ENCODE peak calls at places on chromosomes 1 and 21, in seven cellular contexts. R is H1, Z is IMR-90, L is left lung, W is vagina, M is small intestine, H is cardiac muscle cell. I is an unnamed sample.

GRCh38 chr1:167460836-167461235 is 57.5 kb downstream of the CD247 start:
- DNase-seq in Z (no peak), L (no peak), R (no peak), H (no peak), M (no peak), W (no peak), I (no peak)

GRCh38 chr1:36730599-36730998 is 247.9 kb upstream of the CSF3R start:
- DNase-seq in H (no peak), R (no peak), Z (no peak), M (no peak), L (no peak), W (peak), I (no peak)

GRCh38 chr1:176206006-176206960 is 803 bp downstream of the COP1 start:
- DNase-seq in R (no peak), L (peak), Z (peak), H (peak), M (peak), W (no peak), I (no peak)

GRCh38 chr1:234863596-234863995 is 253.6 kb upstream of the IRF2BP2 start:
- DNase-seq in W (no peak), L (peak), M (peak), H (no peak), R (no peak), Z (peak), I (no peak)

GRCh38 chr1:236345728-236346127 is 48.4 kb upstream of the EDARADD start:
- DNase-seq in M (no peak), L (no peak), Z (no peak), R (no peak), H (peak), W (no peak), I (no peak)

GRCh38 chr21:41610042-41610839 is 102.3 kb upstream of the TMPRSS2 start:
- DNase-seq in W (no peak), R (no peak), Z (peak), L (peak), H (peak), M (peak), I (no peak)

GRCh38 chr1:161119379-161120061 is 1.6 kb downstream of the NIT1 start:
- DNase-seq in M (peak), Z (peak), L (no peak), H (peak), R (no peak), W (no peak), I (no peak)

GRCh38 chr1:85042413-85042812 is 5.9 kb downstream of the MCOLN3 start:
- DNase-seq in L (no peak), R (no peak), H (no peak), W (no peak), M (no peak), Z (no peak), I (no peak)

GRCh38 chr1:231420959-231421615 is 1.0 kb downstream of the EGLN1 start:
- DNase-seq in W (no peak), M (peak), H (peak), R (no peak), Z (peak), L (peak), I (no peak)

GRCh38 chr1:18883636-18884418 is 18.5 kb downstream of the ALDH4A1 start:
- DNase-seq in R (peak), M (peak), L (peak), H (peak), W (no peak), Z (peak), I (no peak)

GRCh38 chr1:200191993-200192392 is 164.5 kb downstream of the NR5A2 start:
- DNase-seq in H (no peak), Z (peak), W (no peak), R (no peak), L (no peak), M (no peak), I (no peak)

GRCh38 chr1:193190096-193190744 is 3.8 kb upstream of the B3GALT2 start:
- DNase-seq in L (no peak), R (no peak), W (no peak), M (peak), Z (peak), H (no peak), I (no peak)

GRCh38 chr21:18142639-18143038 is 102.0 kb upstream of the CHODL start:
- DNase-seq in H (no peak), W (no peak), L (no peak), Z (no peak), R (no peak), M (no peak), I (no peak)

GRCh38 chr1:31135973-31136600 is 70.6 kb upstream of the PUM1 start:
- DNase-seq in W (no peak), R (no peak), H (no peak), L (no peak), Z (no peak), M (no peak), I (no peak)

GRCh38 chr1:85616736-85617135 is 36.2 kb downstream of the CCN1 start:
- DNase-seq in W (no peak), H (no peak), Z (no peak), R (no peak), M (no peak), L (no peak), I (no peak)

GRCh38 chr1:167500283-167500860 is 18.0 kb downstream of the CD247 start:
- DNase-seq in H (no peak), W (no peak), Z (no peak), R (no peak), M (no peak), L (no peak), I (no peak)

GRCh38 chr1:229287257-229287656 is 16.3 kb downstream of the RAB4A start:
- DNase-seq in M (no peak), L (no peak), Z (no peak), R (no peak), H (no peak), W (no peak), I (no peak)

GRCh38 chr21:37087188-37087587 is 14.1 kb downstream of the TTC3 start:
- DNase-seq in R (no peak), W (no peak), H (peak), Z (peak), M (peak), L (no peak), I (no peak)

GRCh38 chr1:93701619-93702018 is 20.0 kb upstream of the BCAR3 start:
- DNase-seq in R (peak), H (no peak), Z (peak), W (no peak), L (peak), M (no peak), I (peak)

GRCh38 chr1:38613996-38614395 is 245.6 kb downstream of the RRAGC start:
- DNase-seq in L (no peak), W (no peak), H (no peak), M (no peak), Z (no peak), R (no peak), I (no peak)

GRCh38 chr1:214451591-214451990 is 99.8 kb downstream of the PTPN14 start:
- DNase-seq in L (no peak), M (no peak), W (no peak), Z (no peak), R (no peak), H (no peak), I (no peak)

GRCh38 chr1:202661136-202661845 is 49.0 kb downstream of the SYT2 start:
- DNase-seq in R (no peak), L (no peak), H (no peak), W (no peak), Z (no peak), M (peak), I (no peak)

DNA sequence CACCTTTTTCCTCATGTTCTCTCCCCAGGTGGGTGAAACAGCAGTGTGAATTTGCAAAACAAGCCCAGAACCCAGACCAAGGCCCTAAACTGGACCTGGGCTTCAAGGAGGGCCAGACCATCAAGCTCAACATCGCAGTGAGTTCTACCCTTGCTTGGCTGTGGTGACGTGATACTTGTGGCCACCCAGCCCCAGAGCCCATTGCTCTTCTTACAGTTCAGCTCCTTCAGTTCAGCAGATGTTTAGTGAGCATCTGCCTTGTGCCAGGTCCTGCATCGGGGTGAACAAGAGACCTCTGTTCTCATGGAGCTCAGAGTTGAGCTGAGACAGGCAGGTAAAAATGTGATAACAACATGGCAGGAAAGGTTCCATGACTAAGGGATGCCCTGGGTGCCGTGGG is 8.5 kb downstream of the NECAP2 start:
- DNase-seq in Z (no peak), W (no peak), L (no peak), R (no peak), M (no peak), H (no peak), I (no peak)
- H3K4me3 ChIP-seq in Z (no peak), W (no peak), L (no peak), R (no peak), M (no peak), H (no peak), I (no peak)

GRCh38 chr1:76209648-76210047 is 135.1 kb downstream of the ST6GALNAC3 start:
- DNase-seq in W (no peak), H (no peak), M (no peak), L (no peak), R (no peak), Z (no peak), I (no peak)

GRCh38 chr1:76209238-76209637 is 134.7 kb downstream of the ST6GALNAC3 start:
- DNase-seq in M (no peak), R (no peak), Z (no peak), H (no peak), W (no peak), L (no peak), I (no peak)

GRCh38 chr1:76210130-76210529 is 135.6 kb downstream of the ST6GALNAC3 start:
- DNase-seq in M (no peak), W (no peak), H (no peak), L (no peak), Z (no peak), R (no peak), I (no peak)
- H3K4me3 ChIP-seq in M (no peak), W (no peak), H (no peak), L (no peak), Z (no peak), R (no peak), I (no peak)

DNA sequence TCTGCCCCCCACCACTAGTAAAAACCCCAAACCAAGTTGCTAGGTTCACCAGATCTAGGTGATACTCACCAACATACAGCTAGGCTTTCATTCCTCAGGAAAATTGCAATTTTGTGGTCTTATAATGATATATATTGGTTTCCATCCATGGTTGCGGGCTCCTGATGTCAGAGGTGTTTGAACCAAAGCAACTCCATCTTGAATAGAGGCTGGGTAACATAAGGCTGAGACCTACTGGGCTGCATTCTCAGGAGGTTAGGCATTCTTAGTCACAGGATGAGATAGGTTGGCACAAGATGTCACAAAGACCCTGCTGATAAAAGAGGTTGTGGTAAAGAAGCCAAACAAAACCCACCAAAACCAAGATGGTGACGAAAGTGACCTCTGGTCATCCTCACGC is 30.6 kb downstream of the SERBP1 start:
- DNase-seq in M (no peak), Z (no peak), R (no peak), H (no peak), L (no peak), W (no peak), I (no peak)
- H3K4me3 ChIP-seq in M (no peak), Z (no peak), R (no peak), H (no peak), L (no peak), W (no peak), I (no peak)

GRCh38 chr1:10474613-10475507 is at the start of gene PEX14:
- DNase-seq in W (no peak), L (peak), Z (peak), R (peak), H (peak), M (peak), I (peak)

GRCh38 chr1:10475510-10475909 is 760 bp downstream of the PEX14 start:
- DNase-seq in Z (no peak), M (peak), W (no peak), L (no peak), H (peak), R (no peak), I (no peak)

GRCh38 chr1:10472220-10473144 is at the start of gene DFFA:
- DNase-seq in Z (peak), H (peak), L (peak), M (peak), W (no peak), R (peak), I (peak)

GRCh38 chr1:10471411-10472219 is 714 bp downstream of the DFFA start:
- DNase-seq in W (no peak), Z (peak), M (no peak), H (no peak), R (no peak), L (no peak), I (no peak)

GRCh38 chr1:10473145-10473765 is 926 bp upstream of the DFFA start:
- DNase-seq in M (no peak), H (no peak), Z (no peak), R (no peak), L (no peak), W (no peak), I (no peak)
- H3K4me3 ChIP-seq in M (no peak), H (peak), Z (no peak), R (peak), L (peak), W (peak), I (no peak)

DNA sequence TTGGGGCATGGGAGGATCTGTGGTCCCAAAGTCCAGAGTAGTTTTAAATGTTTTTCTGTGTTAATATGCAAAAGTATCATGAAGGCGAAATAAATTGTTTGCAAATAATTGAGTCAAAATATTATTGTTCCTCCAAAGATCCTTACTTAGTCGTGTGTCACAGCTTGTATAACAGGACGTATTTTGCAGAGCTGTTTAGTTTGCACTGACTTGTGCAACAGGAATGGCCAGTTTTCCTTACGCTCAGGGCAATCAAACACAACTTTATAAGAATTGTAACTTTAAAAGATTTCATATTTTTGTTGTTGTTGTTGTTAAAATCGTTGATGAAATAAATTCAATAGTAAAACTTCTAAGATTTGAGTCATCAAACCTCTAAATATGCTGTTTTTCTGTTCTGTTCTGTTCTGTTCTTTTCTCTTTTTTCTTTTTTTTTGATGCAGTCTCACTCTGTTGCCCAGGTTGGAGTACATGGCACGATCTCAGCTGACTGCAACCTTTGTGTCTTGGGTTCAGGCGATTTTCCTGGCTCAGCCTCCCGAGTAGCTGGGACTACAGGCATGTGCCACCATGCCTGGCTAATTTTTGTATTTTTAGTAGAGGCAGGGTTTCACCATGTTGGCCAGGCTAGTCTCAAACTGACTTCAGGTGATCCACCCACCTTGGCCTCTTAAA is 60.6 kb downstream of the UCK2 start:
- DNase-seq in R (no peak), Z (no peak), H (no peak), L (no peak), W (no peak), M (no peak), I (no peak)
- H3K4me3 ChIP-seq in R (no peak), Z (no peak), H (no peak), L (no peak), W (no peak), M (no peak), I (no peak)

DNA sequence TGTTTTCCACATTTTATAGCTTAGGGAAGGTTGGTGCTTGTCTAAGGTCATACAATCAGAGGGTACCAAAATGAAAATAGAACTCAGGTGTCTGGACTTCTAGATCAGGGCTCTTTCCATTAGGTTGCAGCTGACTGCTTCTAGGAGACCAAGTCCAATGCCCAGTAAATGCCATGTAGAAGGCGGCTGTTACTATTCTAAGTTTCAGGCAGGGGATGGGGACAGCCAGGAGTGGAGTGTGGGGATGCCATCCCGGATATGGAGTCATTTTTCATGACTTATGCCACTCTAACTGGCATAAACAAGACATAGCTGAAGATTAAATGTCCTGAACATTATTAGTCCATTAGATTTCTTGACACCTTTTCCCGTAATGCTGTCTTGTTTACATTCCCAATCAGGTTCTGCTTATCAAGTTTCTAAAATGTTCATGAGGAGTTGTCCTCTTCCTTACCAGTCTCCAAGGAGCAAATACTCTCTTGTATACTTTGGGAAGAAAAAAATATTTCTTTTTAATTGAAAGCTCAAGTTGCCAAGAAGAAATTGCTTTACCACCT is 31.5 kb downstream of the XCL1 start:
- DNase-seq in Z (no peak), R (no peak), L (no peak), W (no peak), H (no peak), M (no peak), I (no peak)
- H3K4me3 ChIP-seq in Z (no peak), R (no peak), L (no peak), W (no peak), H (no peak), M (no peak), I (no peak)

DNA sequence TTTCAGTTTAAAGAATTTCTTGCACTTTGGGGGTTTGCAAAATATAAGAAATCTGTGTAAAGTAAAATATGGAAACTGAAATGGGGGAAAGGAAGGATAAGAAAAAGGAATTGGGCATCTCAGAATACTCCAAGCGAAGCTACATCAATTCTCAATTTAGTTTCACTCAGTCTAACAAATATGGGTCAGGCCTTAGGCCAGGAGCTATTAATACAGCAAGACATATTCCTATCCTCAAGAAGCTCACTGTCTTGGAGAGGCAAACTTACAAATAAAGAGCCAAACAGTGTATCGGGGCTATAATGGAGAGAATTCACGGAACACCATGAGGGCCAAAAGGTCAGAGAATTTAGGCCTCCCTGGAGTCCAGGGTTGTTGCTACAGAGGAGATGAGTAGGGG is 43.0 kb upstream of the CCDC190 start:
- DNase-seq in H (no peak), W (no peak), L (no peak), Z (no peak), R (no peak), M (no peak), I (no peak)
- H3K4me3 ChIP-seq in H (no peak), W (no peak), L (no peak), Z (no peak), R (no peak), M (no peak), I (no peak)

GRCh38 chr21:33211732-33212131 is 18.0 kb upstream of the IFNAR2 start:
- DNase-seq in W (no peak), Z (no peak), L (no peak), R (no peak), H (no peak), M (no peak), I (no peak)

GRCh38 chr21:33214056-33214455 is 15.7 kb upstream of the IFNAR2 start:
- DNase-seq in W (no peak), M (no peak), R (no peak), H (no peak), L (no peak), Z (no peak), I (no peak)

GRCh38 chr21:33211305-33211704 is 18.4 kb upstream of the IFNAR2 start:
- DNase-seq in Z (no peak), L (no peak), H (no peak), W (no peak), R (no peak), M (no peak), I (no peak)

GRCh38 chr21:33208534-33208933 is 21.2 kb upstream of the IFNAR2 start:
- DNase-seq in H (no peak), W (no peak), L (no peak), Z (no peak), R (no peak), M (no peak), I (no peak)

GRCh38 chr21:33212159-33212851 is 17.4 kb upstream of the IFNAR2 start:
- DNase-seq in H (peak), W (no peak), R (no peak), L (no peak), M (peak), Z (peak), I (no peak)
- H3K4me3 ChIP-seq in H (no peak), W (no peak), R (no peak), L (no peak), M (no peak), Z (no peak), I (no peak)

GRCh38 chr1:45327644-45328515 is 1.2 kb downstream of the HPDL start:
- DNase-seq in L (no peak), R (no peak), W (no peak), Z (no peak), M (no peak), H (no peak), I (no peak)
- H3K4me3 ChIP-seq in L (peak), R (peak), W (peak), Z (no peak), M (peak), H (no peak), I (no peak)

GRCh38 chr1:157849229-157849875 is 7.7 kb upstream of the CD5L start:
- DNase-seq in W (no peak), M (no peak), R (no peak), H (no peak), Z (no peak), L (no peak), I (no peak)
- H3K4me3 ChIP-seq in W (no peak), M (no peak), R (no peak), H (no peak), Z (no peak), L (no peak), I (no peak)

I was measured in kidney epithelial cell.